ENCODE peak calls at places on chromosomes 2 and 18, in six cellular contexts. C, X, W, H, K and I are unnamed samples.

GRCh38 chr2:11158916-11159573 is 3.8 kb downstream of the SLC66A3 start:
- DNase-seq in X (no peak), H (no peak), W (no peak), K (no peak), C (no peak), I (no peak)

GRCh38 chr2:150062416-150062815 is 425.1 kb downstream of the RND3 start:
- DNase-seq in H (no peak), C (no peak), K (no peak), W (no peak), X (no peak), I (no peak)

GRCh38 chr2:128775064-128775347 is 456.3 kb upstream of the HS6ST1 start:
- DNase-seq in C (no peak), H (no peak), W (no peak), K (no peak), X (no peak), I (no peak)

GRCh38 chr2:135212757-135213156 is 160.7 kb downstream of the RAB3GAP1 start:
- DNase-seq in C (no peak), K (no peak), X (no peak), W (no peak), H (no peak), I (no peak)

GRCh38 chr2:178804791-178805190 is 2.4 kb downstream of the TTN start:
- DNase-seq in W (no peak), X (peak), K (peak), H (peak), C (no peak), I (peak)

GRCh38 chr2:219887870-219888269 is 260.4 kb downstream of the SLC4A3 start:
- DNase-seq in X (no peak), C (no peak), H (no peak), K (no peak), W (no peak), I (no peak)

GRCh38 chr18:55633032-55633431 is 45.0 kb upstream of the TCF4 start:
- DNase-seq in C (no peak), W (no peak), H (no peak), X (no peak), K (no peak), I (peak)

GRCh38 chr2:181440919-181441318 is 16.3 kb upstream of the ITGA4 start:
- DNase-seq in K (no peak), X (no peak), H (no peak), C (no peak), W (no peak), I (no peak)

GRCh38 chr2:192016265-192016664 is 169.4 kb upstream of the CAVIN2 start:
- DNase-seq in C (no peak), X (no peak), W (no peak), K (no peak), H (no peak), I (no peak)

GRCh38 chr2:174247474-174248186 is 702 bp downstream of the OLA1 start:
- DNase-seq in X (peak), W (no peak), H (no peak), K (no peak), C (peak), I (peak)

GRCh38 chr2:201680743-201681142 is 17.7 kb downstream of the MPP4 start:
- DNase-seq in W (no peak), K (peak), H (peak), C (peak), X (peak), I (peak)

GRCh38 chr2:28904802-28905499 is 10.5 kb downstream of the WDR43 start:
- DNase-seq in W (no peak), H (no peak), C (no peak), X (no peak), K (no peak), I (no peak)

GRCh38 chr2:47639469-47639868 is 143.5 kb upstream of the MSH6 start:
- DNase-seq in W (no peak), X (no peak), K (no peak), H (peak), C (no peak), I (no peak)

GRCh38 chr2:113986886-113987285 is 97.0 kb downstream of the ACTR3 start:
- DNase-seq in H (no peak), C (no peak), W (no peak), K (no peak), X (no peak), I (no peak)

GRCh38 chr2:232776435-232776834 is at the start of gene KCNJ13:
- DNase-seq in K (peak), W (no peak), X (no peak), C (no peak), H (no peak), I (no peak)

GRCh38 chr2:214902273-214902672 is 92.8 kb upstream of the BARD1 start:
- DNase-seq in C (no peak), X (no peak), K (no peak), H (no peak), W (no peak), I (no peak)

GRCh38 chr18:48364146-48364545 is 45.0 kb downstream of the ZBTB7C start:
- DNase-seq in X (no peak), C (no peak), W (no peak), H (no peak), K (no peak), I (no peak)

GRCh38 chr2:46909771-46910419 is 5.7 kb downstream of the MCFD2 start:
- DNase-seq in H (peak), C (peak), X (peak), K (no peak), W (peak), I (peak)

GRCh38 chr2:103235283-103235682 is 473.5 kb downstream of the TMEM182 start:
- DNase-seq in X (no peak), H (no peak), W (no peak), K (no peak), C (no peak), I (no peak)

GRCh38 chr2:238761802-238762373 is 86.0 kb upstream of the TWIST2 start:
- DNase-seq in K (no peak), H (no peak), W (no peak), X (no peak), C (no peak), I (peak)

GRCh38 chr2:221767106-221767878 is 195.2 kb upstream of the EPHA4 start:
- DNase-seq in X (no peak), W (no peak), C (peak), K (no peak), H (no peak), I (no peak)

GRCh38 chr2:120597595-120598193 is 138.0 kb upstream of the GLI2 start:
- DNase-seq in X (no peak), K (no peak), H (no peak), C (no peak), W (no peak), I (peak)

GRCh38 chr2:44789971-44790721 is 151.4 kb upstream of the SIX3 start:
- DNase-seq in K (no peak), C (no peak), X (no peak), H (no peak), W (no peak), I (no peak)

GRCh38 chr2:180679693-180680092 is 300.7 kb upstream of the UBE2E3 start:
- DNase-seq in X (no peak), H (no peak), K (no peak), W (no peak), C (no peak), I (no peak)

GRCh38 chr2:240731327-240731626 is 39.6 kb downstream of the AQP12A start:
- DNase-seq in W (no peak), H (no peak), C (no peak), X (no peak), K (no peak), I (no peak)

GRCh38 chr2:190062053-190062452 is 476 bp downstream of the MSTN start:
- DNase-seq in K (no peak), W (no peak), X (no peak), H (no peak), C (no peak), I (no peak)

GRCh38 chr2:148493822-148494563 is 150.6 kb upstream of the EPC2 start:
- DNase-seq in H (no peak), X (no peak), C (no peak), K (no peak), W (no peak), I (peak)

GRCh38 chr18:74498712-74499629 is 2.8 kb downstream of the CNDP2 start:
- DNase-seq in W (peak), C (no peak), H (no peak), X (no peak), K (peak), I (peak)

DNA sequence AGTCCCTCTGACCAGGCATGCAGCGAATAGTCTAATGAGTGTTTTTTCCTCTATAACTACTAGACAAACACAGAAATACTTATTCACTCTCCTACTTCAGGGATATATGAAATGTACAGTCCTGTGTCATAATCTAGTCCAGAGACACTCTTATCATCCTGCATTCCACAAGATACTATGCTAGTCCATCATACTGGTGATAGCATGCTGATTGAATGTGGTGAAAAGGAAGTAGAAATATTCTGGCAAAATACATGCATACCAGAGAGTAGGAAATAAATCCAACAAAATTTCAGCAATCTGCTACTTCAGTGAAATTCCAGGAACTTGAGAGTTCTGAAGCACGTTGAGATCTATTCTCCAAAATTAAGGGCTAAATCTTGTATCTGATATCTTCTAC is 353.9 kb downstream of the PID1 start:
- DNase-seq in C (no peak), K (no peak), H (no peak), X (no peak), W (no peak), I (no peak)
- TF ChIP-seq MYC in C (no peak), K (no peak), H (no peak), X (no peak), W (no peak), I (no peak)

GRCh38 chr2:26235089-26235488 is 9.3 kb downstream of the HADHA start:
- DNase-seq in X (peak), K (no peak), H (peak), W (no peak), C (no peak), I (peak)
- TF ChIP-seq MYC in X (no peak), K (no peak), H (no peak), W (no peak), C (no peak), I (no peak)

DNA sequence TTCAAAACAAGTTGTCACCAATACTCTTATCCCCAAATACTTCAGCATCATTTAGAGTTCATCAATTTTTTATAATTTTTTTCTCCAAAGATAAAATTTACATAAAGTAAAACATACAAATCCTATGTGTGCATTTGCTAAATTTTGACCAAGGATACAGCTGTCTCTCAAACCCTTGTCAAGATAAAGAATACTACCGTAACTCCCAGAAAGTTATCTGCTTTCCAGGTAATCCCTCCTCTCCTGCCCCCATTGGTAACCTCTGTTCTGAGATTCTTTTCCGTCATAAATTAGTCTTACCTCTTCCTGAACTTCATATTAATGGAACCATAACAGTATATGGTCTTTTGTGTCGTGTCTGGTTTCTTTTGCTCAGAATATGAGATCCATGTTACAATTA is 49.2 kb downstream of the BCL2L11 start:
- DNase-seq in W (no peak), H (no peak), K (no peak), X (no peak), C (no peak), I (no peak)
- TF ChIP-seq MYC in W (no peak), H (no peak), K (no peak), X (no peak), C (no peak), I (no peak)

GRCh38 chr2:152894051-152894450 is 175.6 kb downstream of the ARL6IP6 start:
- DNase-seq in C (no peak), H (no peak), X (no peak), K (no peak), W (no peak), I (no peak)

GRCh38 chr2:152890746-152891145 is 172.3 kb downstream of the ARL6IP6 start:
- DNase-seq in W (no peak), H (no peak), X (no peak), C (no peak), K (no peak), I (no peak)
- TF ChIP-seq MYC in W (no peak), H (no peak), X (no peak), C (no peak), K (no peak), I (no peak)

GRCh38 chr2:2826621-2827020 is 495.5 kb upstream of the MYT1L start:
- DNase-seq in C (no peak), H (no peak), X (no peak), W (no peak), K (no peak), I (no peak)
- TF ChIP-seq MYC in C (no peak), H (no peak), X (no peak), W (no peak), K (no peak), I (no peak)

DNA sequence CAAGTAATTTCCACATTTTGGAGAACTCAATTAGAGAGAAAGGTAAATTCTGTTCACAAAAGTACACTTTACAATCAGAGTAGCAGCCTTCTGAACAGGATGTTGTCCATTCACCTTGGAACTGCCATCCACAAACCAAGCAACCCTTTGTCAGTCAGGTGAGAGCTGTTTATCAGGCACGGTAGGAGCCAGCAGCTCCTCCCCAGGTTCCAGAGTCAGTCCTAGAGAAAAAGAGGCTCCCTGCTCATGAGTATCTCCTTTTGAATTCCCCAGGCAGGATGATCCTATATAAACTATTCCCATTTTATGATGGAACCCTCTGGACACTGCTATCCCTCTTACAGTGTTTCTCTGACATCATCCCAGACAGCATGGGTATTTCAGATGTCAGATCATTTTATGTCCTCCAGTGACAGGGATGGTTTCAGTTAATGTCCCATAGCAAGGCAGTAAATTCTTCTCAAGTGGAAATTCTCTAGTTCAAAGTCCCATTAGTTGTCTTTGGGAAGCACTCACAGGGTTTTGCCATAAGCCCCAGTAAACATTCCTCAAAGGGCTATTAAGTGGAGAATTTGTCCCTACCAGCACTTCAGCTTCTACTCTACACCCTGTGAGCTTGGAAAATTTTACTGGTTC is 34.5 kb upstream of the CSRNP3 start:
- DNase-seq in X (no peak), C (no peak), K (no peak), H (no peak), W (no peak), I (no peak)
- TF ChIP-seq MYC in X (no peak), C (no peak), K (no peak), H (no peak), W (no peak), I (no peak)